ENCODE peak calls at places on chromosomes 16 and 17, in eight cellular contexts. D, S, U, X, P, J, T and C are unnamed samples.

GRCh38 chr16:68645494-68646388 is 631 bp downstream of the CDH3 start:
- DNase-seq in D (no peak), S (peak), U (no peak), X (no peak), P (no peak), J (no peak), T (no peak), C (peak)

GRCh38 chr17:39096435-39097158 is 54.8 kb downstream of the PLXDC1 start:
- DNase-seq in D (no peak), S (no peak), U (no peak), X (peak), P (no peak), J (no peak), T (no peak), C (no peak)

GRCh38 chr16:2019500-2019899 is at the start of gene NPW:
- DNase-seq in D (no peak), S (peak), U (no peak), X (no peak), P (no peak), J (no peak), T (no peak), C (no peak)

GRCh38 chr17:54840885-54841614 is 59.6 kb upstream of the TOM1L1 start:
- DNase-seq in D (no peak), S (no peak), U (no peak), X (no peak), P (no peak), J (no peak), T (no peak), C (no peak)

GRCh38 chr16:57628008-57628781 is at the start of gene ADGRG1:
- DNase-seq in D (peak), S (peak), U (peak), X (peak), P (peak), J (peak), T (peak), C (peak)

GRCh38 chr17:33163827-33164555 is 129.1 kb downstream of the ASIC2 start:
- DNase-seq in D (no peak), S (no peak), U (no peak), X (no peak), P (no peak), J (no peak), T (no peak), C (no peak)

GRCh38 chr16:69537706-69538080 is 28.1 kb upstream of the NFAT5 start:
- DNase-seq in D (no peak), S (no peak), U (no peak), X (no peak), P (no peak), J (no peak), T (no peak), C (no peak)

GRCh38 chr16:74449470-74449869 is 28.2 kb upstream of the CLEC18B start:
- DNase-seq in D (peak), S (no peak), U (no peak), X (no peak), P (peak), J (no peak), T (no peak), C (no peak)

GRCh38 chr17:81644976-81645952 is 8.3 kb downstream of the TSPAN10 start:
- DNase-seq in D (no peak), S (no peak), U (no peak), X (no peak), P (no peak), J (no peak), T (no peak), C (no peak)

GRCh38 chr16:85079785-85080602 is 32.3 kb downstream of the CIBAR2 start:
- DNase-seq in D (no peak), S (no peak), U (no peak), X (no peak), P (no peak), J (no peak), T (no peak), C (no peak)

GRCh38 chr17:78839173-78839761 is 1.3 kb downstream of the USP36 start:
- DNase-seq in D (no peak), S (no peak), U (no peak), X (peak), P (peak), J (no peak), T (no peak), C (no peak)

GRCh38 chr16:19776565-19776964 is 58.5 kb downstream of the IQCK start:
- DNase-seq in D (no peak), S (no peak), U (no peak), X (no peak), P (no peak), J (no peak), T (no peak), C (no peak)

GRCh38 chr17:4903051-4903818 is at the start of gene CHRNE:
- DNase-seq in D (no peak), S (peak), U (peak), X (peak), P (peak), J (peak), T (peak), C (peak)

GRCh38 chr17:37405955-37406634 is 541 bp downstream of the ACACA start:
- DNase-seq in D (no peak), S (no peak), U (no peak), X (no peak), P (no peak), J (no peak), T (peak), C (peak)

GRCh38 chr17:5527647-5528250 is 41.4 kb downstream of the MIS12 start:
- DNase-seq in D (no peak), S (no peak), U (no peak), X (no peak), P (no peak), J (no peak), T (no peak), C (no peak)

GRCh38 chr17:6578491-6578890 is 22.1 kb upstream of the PITPNM3 start:
- DNase-seq in D (no peak), S (no peak), U (no peak), X (no peak), P (no peak), J (no peak), T (no peak), C (no peak)

GRCh38 chr16:80544326-80544725 is 3.5 kb downstream of the DYNLRB2 start:
- DNase-seq in D (no peak), S (no peak), U (no peak), X (no peak), P (no peak), J (no peak), T (no peak), C (no peak)

GRCh38 chr16:54783226-54783625 is 147.4 kb upstream of the IRX5 start:
- DNase-seq in D (no peak), S (no peak), U (no peak), X (no peak), P (no peak), J (no peak), T (no peak), C (no peak)

GRCh38 chr17:63972796-63973195 is at the start of gene SCN4A:
- DNase-seq in D (no peak), S (no peak), U (no peak), X (no peak), P (no peak), J (no peak), T (no peak), C (no peak)

GRCh38 chr17:45783593-45784292 is 377 bp upstream of the CRHR1 start:
- DNase-seq in D (no peak), S (peak), U (no peak), X (no peak), P (no peak), J (no peak), T (peak), C (peak)

GRCh38 chr17:29941334-29941733 is at the start of gene EFCAB5:
- DNase-seq in D (no peak), S (no peak), U (no peak), X (no peak), P (no peak), J (no peak), T (no peak), C (no peak)

GRCh38 chr16:1428511-1428910 is 2.4 kb upstream of the PERCC1 start:
- DNase-seq in D (no peak), S (peak), U (no peak), X (peak), P (no peak), J (no peak), T (peak), C (peak)

GRCh38 chr16:58198739-58199411 is 969 bp upstream of the CSNK2A2 start:
- DNase-seq in D (no peak), S (no peak), U (no peak), X (no peak), P (no peak), J (no peak), T (no peak), C (no peak)

GRCh38 chr17:74070374-74070773 is 133.1 kb upstream of the RPL38 start:
- DNase-seq in D (no peak), S (no peak), U (no peak), X (no peak), P (no peak), J (no peak), T (no peak), C (no peak)

GRCh38 chr17:79192503-79193500 is 118.2 kb downstream of the ENGASE start:
- DNase-seq in D (no peak), S (peak), U (no peak), X (peak), P (peak), J (no peak), T (peak), C (peak)

GRCh38 chr16:5916711-5917191 is 819.2 kb upstream of the EEF2KMT start:
- DNase-seq in D (no peak), S (no peak), U (no peak), X (no peak), P (no peak), J (no peak), T (no peak), C (no peak)

GRCh38 chr16:5917436-5917835 is 819.8 kb upstream of the EEF2KMT start:
- DNase-seq in D (no peak), S (no peak), U (no peak), X (no peak), P (no peak), J (no peak), T (no peak), C (no peak)

GRCh38 chr16:5918553-5919127 is 821.0 kb upstream of the EEF2KMT start:
- DNase-seq in D (no peak), S (no peak), U (no peak), X (no peak), P (no peak), J (no peak), T (no peak), C (no peak)
- TF ChIP-seq CTCF in D (peak), S (no peak), U (no peak), X (no peak), P (no peak), J (no peak), T (no peak), C (no peak)

GRCh38 chr17:76540381-76541300 is 797 bp downstream of the PRCD start:
- DNase-seq in D (peak), S (peak), U (peak), X (peak), P (peak), J (peak), T (peak), C (peak)

GRCh38 chr17:76538281-76538931 is 897 bp upstream of the CYGB start:
- DNase-seq in D (peak), S (peak), U (no peak), X (no peak), P (no peak), J (no peak), T (no peak), C (no peak)

GRCh38 chr17:76538941-76539340 is 903 bp upstream of the PRCD start:
- DNase-seq in D (no peak), S (no peak), U (no peak), X (no peak), P (no peak), J (no peak), T (no peak), C (no peak)

GRCh38 chr17:76537578-76538280 is at the start of gene CYGB:
- DNase-seq in D (no peak), S (peak), U (no peak), X (peak), P (no peak), J (no peak), T (peak), C (no peak)

DNA sequence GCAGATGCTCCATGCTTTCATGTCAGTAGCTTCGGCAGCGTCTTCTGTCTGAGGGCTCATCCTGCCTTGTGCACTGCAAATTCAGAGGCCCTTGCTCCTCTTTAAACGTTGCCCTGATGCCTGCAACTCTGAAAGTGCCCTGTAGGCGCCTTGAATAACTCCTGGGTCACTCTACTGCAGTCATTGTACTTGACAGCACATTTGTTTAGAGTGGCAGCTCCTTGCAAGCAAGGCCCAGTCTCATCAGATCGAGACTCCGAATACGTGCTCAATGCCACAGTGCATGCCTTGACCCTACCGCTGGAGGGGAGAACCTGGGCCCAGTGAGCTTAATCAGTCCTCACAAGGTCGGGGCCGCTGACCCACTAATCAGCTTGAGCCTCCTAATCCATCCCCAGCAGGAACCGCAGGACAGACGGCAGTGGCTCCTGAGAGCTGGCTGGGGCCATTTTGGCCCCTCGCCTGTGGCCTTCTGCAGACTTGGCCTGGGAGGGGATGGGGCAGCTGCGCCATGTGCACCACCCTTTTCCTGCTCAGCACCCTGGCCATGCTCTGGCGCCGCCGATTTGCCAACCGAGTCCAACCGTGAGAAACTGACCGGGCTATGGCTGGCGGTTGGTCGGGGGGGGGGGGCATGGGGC is at the start of gene PRCD:
- DNase-seq in D (no peak), S (no peak), U (no peak), X (no peak), P (no peak), J (no peak), T (no peak), C (no peak)
- TF ChIP-seq CTCF in D (no peak), S (no peak), U (no peak), X (no peak), P (no peak), J (no peak), T (no peak), C (no peak)

GRCh38 chr17:56000411-56000810 is 152.9 kb upstream of the ANKFN1 start:
- DNase-seq in D (no peak), S (no peak), U (no peak), X (no peak), P (no peak), J (no peak), T (no peak), C (no peak)

GRCh38 chr17:55996826-55997225 is 156.4 kb upstream of the ANKFN1 start:
- DNase-seq in D (no peak), S (no peak), U (no peak), X (no peak), P (peak), J (no peak), T (no peak), C (no peak)
- TF ChIP-seq CTCF in D (peak), S (no peak), U (no peak), X (no peak), P (peak), J (no peak), T (no peak), C (no peak)

GRCh38 chr17:13003454-13003851 is 14.4 kb downstream of the ELAC2 start:
- DNase-seq in D (no peak), S (no peak), U (no peak), X (no peak), P (no peak), J (no peak), T (no peak), C (no peak)
- TF ChIP-seq CTCF in D (no peak), S (no peak), U (no peak), X (no peak), P (no peak), J (no peak), T (no peak), C (no peak)

DNA sequence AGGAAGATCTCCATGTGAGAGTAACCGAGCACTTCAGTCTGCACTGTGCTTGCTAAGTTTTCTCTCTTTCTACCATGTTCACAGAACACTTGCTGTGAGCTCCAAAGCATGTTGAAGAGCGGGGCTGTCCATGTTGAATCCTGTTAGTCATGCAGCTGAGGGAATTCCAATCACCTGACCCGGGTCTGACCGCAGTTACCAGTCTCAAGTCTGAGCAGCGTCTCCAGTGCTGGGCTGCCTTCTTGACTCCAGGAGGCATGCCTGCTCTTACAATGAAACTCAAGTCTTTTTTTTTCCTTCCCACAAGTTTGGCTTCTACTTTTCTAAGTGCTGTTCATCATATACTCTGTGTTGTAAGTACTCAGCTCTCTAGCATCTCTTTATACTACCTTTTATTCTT is 44.3 kb downstream of the HOXB1 start:
- DNase-seq in D (no peak), S (no peak), U (peak), X (peak), P (peak), J (no peak), T (peak), C (no peak)
- TF ChIP-seq CTCF in D (no peak), S (no peak), U (peak), X (peak), P (peak), J (no peak), T (peak), C (no peak)

DNA sequence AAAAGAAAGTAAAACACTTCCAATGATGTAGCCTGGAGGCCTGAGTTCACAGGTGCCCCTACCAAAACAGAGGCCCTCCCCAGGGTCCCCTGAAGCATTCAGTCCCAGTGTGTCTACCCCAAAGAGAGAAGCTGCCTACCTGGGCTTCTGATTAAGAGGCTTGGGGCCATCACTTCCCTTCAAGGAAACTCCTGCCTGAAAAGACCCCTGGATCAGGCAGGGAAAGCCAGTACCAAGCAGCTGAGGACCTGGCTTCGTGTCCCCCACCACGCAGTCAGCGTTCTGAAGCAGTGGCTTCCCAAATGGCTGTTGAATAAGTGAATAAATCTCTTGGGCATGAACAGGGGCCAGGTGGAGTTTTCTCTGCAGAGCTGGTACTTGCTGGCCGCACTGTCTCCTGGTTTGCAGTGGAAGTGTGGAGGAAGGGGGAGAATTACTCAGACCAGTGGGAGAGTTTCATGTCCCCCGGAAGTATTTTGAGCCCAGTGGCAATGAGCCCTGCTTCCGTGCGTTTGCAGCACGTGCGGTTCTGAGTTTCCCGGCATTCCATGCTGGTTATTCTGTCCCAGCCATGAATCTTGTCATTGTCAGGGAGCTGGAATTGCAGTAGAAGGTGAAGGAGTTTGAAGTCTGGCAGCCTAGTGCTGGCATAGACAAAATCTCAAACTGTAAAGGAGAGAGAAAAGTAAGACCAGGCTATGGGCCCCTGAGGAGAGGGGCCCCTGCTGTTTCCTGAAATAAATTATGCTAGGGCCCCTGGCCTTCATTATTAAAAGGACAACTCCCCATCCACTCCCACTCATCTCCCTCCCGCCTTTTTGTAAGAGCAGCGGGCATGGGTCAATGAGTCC is 27.0 kb downstream of the RMI2 start:
- DNase-seq in D (no peak), S (no peak), U (no peak), X (no peak), P (no peak), J (no peak), T (no peak), C (no peak)
- TF ChIP-seq CTCF in D (no peak), S (no peak), U (no peak), X (no peak), P (no peak), J (no peak), T (no peak), C (no peak)

GRCh38 chr16:24995469-24995868 is 19.7 kb downstream of the ARHGAP17 start:
- DNase-seq in D (no peak), S (no peak), U (no peak), X (no peak), P (no peak), J (no peak), T (no peak), C (no peak)
- TF ChIP-seq CTCF in D (no peak), S (no peak), U (peak), X (peak), P (no peak), J (no peak), T (no peak), C (no peak)